ENCODE peak calls at places on chromosomes 2 and 18, in five cellular contexts. One of them, this sample, is unnamed.

GRCh38 chr2:184577741-184578140 is 20.6 kb upstream of the ZNF804A start:
- DNase-seq in H1: no peak
- DNase-seq in trophoblast cell: no peak
- DNase-seq in IMR-90: no peak
- DNase-seq in neuronal stem cell: no peak
- DNase-seq in this sample: no peak

GRCh38 chr2:75606851-75607798 is 39.5 kb upstream of the MRPL19 start:
- DNase-seq in trophoblast cell: peak
- DNase-seq in H1: no peak
- DNase-seq in neuronal stem cell: no peak
- DNase-seq in IMR-90: peak
- DNase-seq in this sample: no peak

GRCh38 chr18:25503567-25504081 is 151.7 kb upstream of the ZNF521 start:
- DNase-seq in IMR-90: peak
- DNase-seq in H1: peak
- DNase-seq in trophoblast cell: peak
- DNase-seq in neuronal stem cell: peak
- DNase-seq in this sample: peak

GRCh38 chr2:127347734-127348392 is 39.9 kb downstream of the MAP3K2 start:
- DNase-seq in neuronal stem cell: no peak
- DNase-seq in H1: no peak
- DNase-seq in IMR-90: no peak
- DNase-seq in trophoblast cell: no peak
- DNase-seq in this sample: no peak

GRCh38 chr18:62329676-62330454 is 4.8 kb downstream of the TNFRSF11A start:
- DNase-seq in neuronal stem cell: no peak
- DNase-seq in IMR-90: peak
- DNase-seq in H1: peak
- DNase-seq in trophoblast cell: peak
- DNase-seq in this sample: peak

GRCh38 chr2:40032650-40033319 is 253.7 kb upstream of the THUMPD2 start:
- DNase-seq in trophoblast cell: peak
- DNase-seq in neuronal stem cell: no peak
- DNase-seq in IMR-90: peak
- DNase-seq in H1: no peak
- DNase-seq in this sample: no peak

GRCh38 chr2:103174711-103175110 is 412.9 kb downstream of the TMEM182 start:
- DNase-seq in neuronal stem cell: no peak
- DNase-seq in trophoblast cell: no peak
- DNase-seq in IMR-90: no peak
- DNase-seq in H1: no peak
- DNase-seq in this sample: no peak

GRCh38 chr2:40281021-40281940 is 170.6 kb downstream of the SLC8A1 start:
- DNase-seq in neuronal stem cell: no peak
- DNase-seq in trophoblast cell: no peak
- DNase-seq in H1: no peak
- DNase-seq in IMR-90: peak
- DNase-seq in this sample: peak

GRCh38 chr18:47284691-47285370 is 33.4 kb upstream of the SKOR2 start:
- DNase-seq in H1: no peak
- DNase-seq in neuronal stem cell: no peak
- DNase-seq in trophoblast cell: no peak
- DNase-seq in IMR-90: no peak
- DNase-seq in this sample: no peak

GRCh38 chr2:27123302-27124150 is at the start of gene ABHD1:
- DNase-seq in neuronal stem cell: no peak
- DNase-seq in H1: peak
- DNase-seq in IMR-90: no peak
- DNase-seq in trophoblast cell: peak
- DNase-seq in this sample: no peak

GRCh38 chr2:28736034-28736433 is 15.6 kb upstream of the PPP1CB start:
- DNase-seq in IMR-90: no peak
- DNase-seq in H1: no peak
- DNase-seq in neuronal stem cell: no peak
- DNase-seq in trophoblast cell: no peak
- DNase-seq in this sample: no peak

GRCh38 chr2:228688007-228688645 is 506.6 kb upstream of the SPHKAP start:
- DNase-seq in trophoblast cell: no peak
- DNase-seq in neuronal stem cell: no peak
- DNase-seq in H1: no peak
- DNase-seq in IMR-90: peak
- DNase-seq in this sample: no peak

GRCh38 chr2:174634130-174635014 is 36.8 kb upstream of the WIPF1 start:
- DNase-seq in IMR-90: peak
- DNase-seq in neuronal stem cell: no peak
- DNase-seq in trophoblast cell: peak
- DNase-seq in H1: no peak
- DNase-seq in this sample: peak

GRCh38 chr2:239341146-239341732 is 59.6 kb downstream of the HDAC4 start:
- DNase-seq in IMR-90: no peak
- DNase-seq in trophoblast cell: no peak
- DNase-seq in H1: no peak
- DNase-seq in neuronal stem cell: no peak
- DNase-seq in this sample: no peak

GRCh38 chr2:130920417-130921030 is 83.8 kb downstream of the ARHGEF4 start:
- DNase-seq in neuronal stem cell: peak
- DNase-seq in IMR-90: peak
- DNase-seq in trophoblast cell: peak
- DNase-seq in H1: peak
- DNase-seq in this sample: peak

GRCh38 chr18:70362258-70362657 is 73.4 kb downstream of the SOCS6 start:
- DNase-seq in neuronal stem cell: no peak
- DNase-seq in H1: no peak
- DNase-seq in trophoblast cell: no peak
- DNase-seq in IMR-90: no peak
- DNase-seq in this sample: no peak

GRCh38 chr2:4549811-4550210 is 846.4 kb downstream of the DCDC2C start:
- DNase-seq in H1: no peak
- DNase-seq in neuronal stem cell: no peak
- DNase-seq in IMR-90: no peak
- DNase-seq in trophoblast cell: no peak
- DNase-seq in this sample: no peak

GRCh38 chr2:231709636-231709980 is 1.3 kb downstream of the PTMA start:
- DNase-seq in trophoblast cell: no peak
- DNase-seq in IMR-90: no peak
- DNase-seq in H1: peak
- DNase-seq in neuronal stem cell: no peak
- DNase-seq in this sample: no peak
- H3K18ac ChIP-seq in trophoblast cell: peak
- H3K18ac ChIP-seq in IMR-90: no peak
- H3K18ac ChIP-seq in H1: peak
- H3K18ac ChIP-seq in neuronal stem cell: peak
- H3K18ac ChIP-seq in this sample: peak

GRCh38 chr2:69168144-69168813 is 155.3 kb downstream of the ANTXR1 start:
- DNase-seq in neuronal stem cell: no peak
- DNase-seq in IMR-90: peak
- DNase-seq in H1: no peak
- DNase-seq in trophoblast cell: no peak
- DNase-seq in this sample: no peak
- H3K18ac ChIP-seq in neuronal stem cell: no peak
- H3K18ac ChIP-seq in IMR-90: peak
- H3K18ac ChIP-seq in H1: no peak
- H3K18ac ChIP-seq in trophoblast cell: no peak
- H3K18ac ChIP-seq in this sample: no peak

GRCh38 chr2:62102402-62102920 is 93.5 kb upstream of the B3GNT2 start:
- DNase-seq in H1: no peak
- DNase-seq in IMR-90: no peak
- DNase-seq in trophoblast cell: no peak
- DNase-seq in neuronal stem cell: no peak
- DNase-seq in this sample: peak
- H3K18ac ChIP-seq in H1: no peak
- H3K18ac ChIP-seq in IMR-90: no peak
- H3K18ac ChIP-seq in trophoblast cell: no peak
- H3K18ac ChIP-seq in neuronal stem cell: no peak
- H3K18ac ChIP-seq in this sample: peak

GRCh38 chr18:8142932-8143331 is 466.3 kb upstream of the RAB12 start:
- DNase-seq in neuronal stem cell: no peak
- DNase-seq in trophoblast cell: no peak
- DNase-seq in IMR-90: no peak
- DNase-seq in H1: no peak
- DNase-seq in this sample: no peak
- H3K18ac ChIP-seq in neuronal stem cell: no peak
- H3K18ac ChIP-seq in trophoblast cell: no peak
- H3K18ac ChIP-seq in IMR-90: no peak
- H3K18ac ChIP-seq in H1: no peak
- H3K18ac ChIP-seq in this sample: no peak

GRCh38 chr18:23107718-23108117 is 27.6 kb upstream of the CABLES1 start:
- DNase-seq in IMR-90: peak
- DNase-seq in neuronal stem cell: no peak
- DNase-seq in H1: no peak
- DNase-seq in trophoblast cell: no peak
- DNase-seq in this sample: no peak

GRCh38 chr18:23108496-23108895 is 26.8 kb upstream of the CABLES1 start:
- DNase-seq in IMR-90: no peak
- DNase-seq in trophoblast cell: no peak
- DNase-seq in H1: no peak
- DNase-seq in neuronal stem cell: no peak
- DNase-seq in this sample: no peak

GRCh38 chr18:23105030-23105429 is 30.3 kb upstream of the CABLES1 start:
- DNase-seq in H1: no peak
- DNase-seq in IMR-90: no peak
- DNase-seq in neuronal stem cell: no peak
- DNase-seq in trophoblast cell: peak
- DNase-seq in this sample: no peak

GRCh38 chr18:23105581-23106219 is 29.6 kb upstream of the CABLES1 start:
- DNase-seq in IMR-90: no peak
- DNase-seq in H1: no peak
- DNase-seq in trophoblast cell: peak
- DNase-seq in neuronal stem cell: no peak
- DNase-seq in this sample: no peak

GRCh38 chr18:23106575-23106974 is 28.7 kb upstream of the CABLES1 start:
- DNase-seq in trophoblast cell: peak
- DNase-seq in neuronal stem cell: no peak
- DNase-seq in IMR-90: peak
- DNase-seq in H1: no peak
- DNase-seq in this sample: peak
- H3K18ac ChIP-seq in trophoblast cell: no peak
- H3K18ac ChIP-seq in neuronal stem cell: no peak
- H3K18ac ChIP-seq in IMR-90: peak
- H3K18ac ChIP-seq in H1: no peak
- H3K18ac ChIP-seq in this sample: no peak

DNA sequence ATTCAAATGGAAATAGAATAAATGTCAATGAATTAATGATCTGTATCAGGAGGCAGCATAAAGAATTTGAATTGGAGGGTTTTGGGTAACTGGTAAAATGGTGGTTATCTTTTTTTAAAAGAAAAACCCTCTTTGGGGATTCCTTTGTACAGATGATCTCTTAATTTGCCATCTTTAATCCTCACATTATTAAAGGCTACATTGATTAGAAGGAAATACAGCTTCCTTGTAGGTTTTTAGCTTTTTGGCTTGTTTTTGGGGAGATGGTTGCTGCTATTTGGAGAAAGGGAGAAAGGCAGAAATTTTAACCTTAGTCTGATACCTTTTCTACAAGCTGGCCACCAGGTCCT is 600 bp upstream of the MAPRE2 start:
- DNase-seq in H1: no peak
- DNase-seq in IMR-90: no peak
- DNase-seq in neuronal stem cell: no peak
- DNase-seq in trophoblast cell: no peak
- DNase-seq in this sample: no peak
- H3K18ac ChIP-seq in H1: no peak
- H3K18ac ChIP-seq in IMR-90: no peak
- H3K18ac ChIP-seq in neuronal stem cell: no peak
- H3K18ac ChIP-seq in trophoblast cell: no peak
- H3K18ac ChIP-seq in this sample: no peak

GRCh38 chr2:240664622-240665021 is 18.1 kb downstream of the AQP12B start:
- DNase-seq in trophoblast cell: no peak
- DNase-seq in neuronal stem cell: no peak
- DNase-seq in IMR-90: no peak
- DNase-seq in H1: no peak
- DNase-seq in this sample: no peak

GRCh38 chr2:240663791-240664190 is 18.9 kb downstream of the AQP12B start:
- DNase-seq in IMR-90: no peak
- DNase-seq in neuronal stem cell: no peak
- DNase-seq in H1: no peak
- DNase-seq in trophoblast cell: no peak
- DNase-seq in this sample: no peak

GRCh38 chr2:240662681-240663080 is 20.0 kb downstream of the AQP12B start:
- DNase-seq in IMR-90: no peak
- DNase-seq in trophoblast cell: no peak
- DNase-seq in neuronal stem cell: no peak
- DNase-seq in H1: no peak
- DNase-seq in this sample: no peak
- H3K18ac ChIP-seq in IMR-90: no peak
- H3K18ac ChIP-seq in trophoblast cell: no peak
- H3K18ac ChIP-seq in neuronal stem cell: no peak
- H3K18ac ChIP-seq in H1: no peak
- H3K18ac ChIP-seq in this sample: no peak

GRCh38 chr18:34976534-34976898 is 64.7 kb upstream of the MAPRE2 start:
- DNase-seq in neuronal stem cell: no peak
- DNase-seq in IMR-90: no peak
- DNase-seq in H1: no peak
- DNase-seq in trophoblast cell: no peak
- DNase-seq in this sample: no peak

GRCh38 chr18:34978953-34979608 is 62.1 kb upstream of the MAPRE2 start:
- DNase-seq in H1: no peak
- DNase-seq in neuronal stem cell: no peak
- DNase-seq in trophoblast cell: peak
- DNase-seq in IMR-90: peak
- DNase-seq in this sample: peak

GRCh38 chr18:34978533-34978893 is 62.7 kb upstream of the MAPRE2 start:
- DNase-seq in trophoblast cell: no peak
- DNase-seq in neuronal stem cell: no peak
- DNase-seq in IMR-90: no peak
- DNase-seq in H1: no peak
- DNase-seq in this sample: peak

GRCh38 chr18:34976899-34977786 is 64.1 kb upstream of the MAPRE2 start:
- DNase-seq in neuronal stem cell: peak
- DNase-seq in IMR-90: peak
- DNase-seq in H1: peak
- DNase-seq in trophoblast cell: peak
- DNase-seq in this sample: peak

DNA sequence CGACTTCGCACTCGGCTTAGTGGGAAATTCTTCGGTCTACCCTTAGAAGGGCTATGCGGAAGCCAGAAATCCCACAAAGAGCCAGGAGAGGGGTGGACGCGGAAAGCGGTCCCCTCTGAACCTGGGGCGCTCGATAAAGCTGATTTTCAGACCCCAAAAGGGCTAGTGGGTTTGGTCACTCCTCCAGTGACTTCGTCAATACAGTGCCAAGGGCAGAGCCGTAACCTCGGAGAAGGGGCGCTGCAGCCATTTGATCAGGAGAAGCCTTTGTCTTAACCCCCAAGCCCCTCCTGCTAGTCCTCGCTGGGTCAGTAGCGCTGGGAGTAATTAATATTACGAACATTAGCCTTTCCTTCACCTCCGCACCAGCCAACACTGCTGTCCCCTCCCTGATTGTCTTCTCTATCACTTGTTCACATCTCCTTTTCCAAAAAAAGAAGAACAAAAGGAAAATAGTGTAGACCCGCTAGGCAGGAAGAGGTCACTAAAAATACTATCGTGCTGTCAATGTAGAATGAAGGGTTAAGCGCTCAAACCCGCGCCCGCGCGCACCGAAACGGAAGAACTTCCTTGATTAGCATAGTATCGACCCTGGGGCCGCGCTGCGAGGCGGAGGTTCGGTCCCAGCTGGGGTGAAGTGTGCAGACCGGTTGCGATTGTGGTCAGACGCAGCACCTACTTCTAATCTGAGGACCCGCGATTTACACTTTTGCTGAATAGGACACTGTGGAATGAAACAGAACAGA is 63.3 kb upstream of the MAPRE2 start:
- DNase-seq in H1: peak
- DNase-seq in trophoblast cell: peak
- DNase-seq in neuronal stem cell: no peak
- DNase-seq in IMR-90: peak
- DNase-seq in this sample: peak
- H3K18ac ChIP-seq in H1: no peak
- H3K18ac ChIP-seq in trophoblast cell: no peak
- H3K18ac ChIP-seq in neuronal stem cell: no peak
- H3K18ac ChIP-seq in IMR-90: no peak
- H3K18ac ChIP-seq in this sample: no peak